ENCODE peak calls at places on chromosomes 4 and X, in seven cellular contexts. U, A, F, B, X, Z and L are unnamed samples.

GRCh38 chr4:8538703-8539567 is 41.3 kb upstream of the GPR78 start:
- DNase-seq in X (peak; percentile 18), F (peak; percentile 23), A (no peak), Z (peak; percentile 38), B (peak; percentile 68), U (peak; percentile 96), L (no peak)

GRCh38 chrX:150012647-150013046 is 74.4 kb upstream of the EOLA2 start:
- DNase-seq in X (peak; percentile 18), B (no peak), U (no peak), F (no peak), A (no peak), Z (no peak), L (no peak)

GRCh38 chr4:173860079-173860478 is 330.1 kb upstream of the HAND2 start:
- DNase-seq in X (no peak), F (no peak), B (no peak), Z (no peak), A (no peak), U (no peak), L (no peak)

GRCh38 chrX:118780915-118781314 is 42.7 kb upstream of the ZCCHC12 start:
- DNase-seq in X (peak; percentile 78), F (peak; percentile 45), B (no peak), Z (no peak), U (peak; percentile 20), A (no peak), L (no peak)

GRCh38 chrX:38484607-38485498 is 76.5 kb upstream of the TSPAN7 start:
- DNase-seq in Z (no peak), A (no peak), U (no peak), B (no peak), X (no peak), F (no peak), L (no peak)

GRCh38 chr4:113901994-113902787 is 77.3 kb downstream of the ARSJ start:
- DNase-seq in U (peak; percentile 23), F (no peak), B (peak; percentile 70), Z (peak; percentile 64), A (peak; percentile 80), X (no peak), L (no peak)

GRCh38 chr4:8015512-8015911 is 75.9 kb upstream of the AFAP1 start:
- DNase-seq in B (no peak), A (no peak), F (no peak), Z (no peak), X (peak; percentile 16), U (peak; percentile 15), L (no peak)

GRCh38 chr4:147799986-147800555 is 68.2 kb downstream of the ARHGAP10 start:
- DNase-seq in B (no peak), U (no peak), X (no peak), Z (no peak), F (no peak), A (peak; percentile 24), L (no peak)

GRCh38 chr4:16659120-16659519 is 239.3 kb downstream of the LDB2 start:
- DNase-seq in X (no peak), B (no peak), Z (no peak), A (no peak), U (no peak), F (peak; percentile 28), L (no peak)

GRCh38 chr4:186068581-186069402 is at the start of gene TLR3:
- DNase-seq in A (peak; percentile 30), X (peak; percentile 56), U (peak; percentile 20), F (peak; percentile 54), B (no peak), Z (no peak), L (no peak)

GRCh38 chr4:182231080-182231479 is 12.1 kb upstream of the TENM3 start:
- DNase-seq in A (no peak), B (no peak), X (no peak), F (no peak), U (no peak), Z (no peak), L (no peak)

GRCh38 chrX:117972681-117973080 is 143.9 kb downstream of the KLHL13 start:
- DNase-seq in X (no peak), B (no peak), F (no peak), Z (no peak), U (no peak), A (no peak), L (peak; percentile 39)

GRCh38 chrX:1351981-1352714 is 15.6 kb downstream of the IL3RA start:
- DNase-seq in Z (no peak), X (no peak), A (no peak), B (no peak), U (no peak), F (no peak), L (no peak)

GRCh38 chrX:118497180-118497814 is 1.7 kb downstream of the DOCK11 start:
- DNase-seq in Z (no peak), F (no peak), A (peak; percentile 5), U (no peak), X (no peak), B (no peak), L (no peak)

GRCh38 chr4:86403575-86403974 is 43.7 kb upstream of the MAPK10 start:
- DNase-seq in U (no peak), A (no peak), F (no peak), X (no peak), B (no peak), Z (no peak), L (peak; percentile 55)

GRCh38 chr4:18733956-18734872 is 712.7 kb upstream of the LCORL start:
- DNase-seq in X (no peak), F (peak; percentile 20), U (no peak), B (no peak), Z (no peak), A (no peak), L (no peak)

GRCh38 chr4:48565362-48566083 is 75.5 kb downstream of the ZAR1 start:
- DNase-seq in F (no peak), X (no peak), A (no peak), U (no peak), Z (no peak), B (no peak), L (no peak)

GRCh38 chrX:68989456-68989855 is 160.6 kb downstream of the EFNB1 start:
- DNase-seq in X (no peak), F (no peak), Z (no peak), U (no peak), A (no peak), B (no peak), L (no peak)

GRCh38 chrX:295136-295535 is 14.0 kb downstream of the PLCXD1 start:
- DNase-seq in Z (no peak), A (no peak), U (no peak), F (no peak), B (peak; percentile 10), X (no peak), L (no peak)

GRCh38 chr4:174406416-174406815 is 115.9 kb downstream of the HPGD start:
- DNase-seq in X (peak; percentile 44), U (no peak), Z (no peak), B (no peak), A (no peak), F (no peak), L (no peak)

GRCh38 chrX:151537572-151537971 is 25.9 kb upstream of the PASD1 start:
- DNase-seq in A (no peak), Z (no peak), B (no peak), U (no peak), F (no peak), X (no peak), L (no peak)

GRCh38 chr4:99815597-99816011 is 1.0 kb upstream of the DAPP1 start:
- DNase-seq in B (peak; percentile 69), Z (peak; percentile 51), F (no peak), X (peak; percentile 10), U (peak; percentile 98), A (peak; percentile 87), L (no peak)

GRCh38 chrX:110847334-110847733 is 51.7 kb upstream of the CHRDL1 start:
- DNase-seq in B (no peak), A (peak; percentile 41), U (peak; percentile 78), X (peak; percentile 66), Z (no peak), F (peak; percentile 71), L (peak; percentile 43)

GRCh38 chr4:145279122-145279960 is 99.0 kb upstream of the OTUD4 start:
- DNase-seq in F (peak; percentile 63), A (no peak), X (peak; percentile 78), Z (no peak), U (peak; percentile 77), B (no peak), L (no peak)

GRCh38 chr4:127967141-127967775 is 2.1 kb downstream of the ABHD18 start:
- DNase-seq in B (no peak), U (no peak), F (peak; percentile 13), A (no peak), Z (no peak), X (no peak), L (no peak)

GRCh38 chrX:118627084-118627758 is 100.2 kb upstream of the IL13RA1 start:
- DNase-seq in B (no peak), F (no peak), A (no peak), U (peak; percentile 60), Z (no peak), X (no peak), L (no peak)

GRCh38 chr4:103375278-103375677 is 177.1 kb upstream of the CENPE start:
- DNase-seq in F (peak; percentile 2), B (no peak), X (peak; percentile 23), U (peak; percentile 49), Z (no peak), A (no peak), L (no peak)

GRCh38 chrX:129361566-129361965 is 161.7 kb downstream of the SMARCA1 start:
- DNase-seq in B (no peak), Z (no peak), A (no peak), X (no peak), F (no peak), U (no peak), L (no peak)

GRCh38 chr4:178395798-178396197 is 953.6 kb upstream of the AGA start:
- DNase-seq in X (no peak), F (no peak), A (peak; percentile 39), B (no peak), U (peak; percentile 29), Z (no peak), L (peak; percentile 78)
- TF ChIP-seq CTCF in X (no peak), F (no peak), A (no peak), B (no peak), U (peak; percentile 68), Z (no peak), L (peak; percentile 76)

GRCh38 chrX:40652664-40653063 is 5.3 kb upstream of the CXorf38 start:
- DNase-seq in X (no peak), B (no peak), F (no peak), U (no peak), A (no peak), Z (no peak), L (no peak)
- H3K36me3 ChIP-seq in X (peaks cover 3% of the 10 kb centered on the region), B (peaks cover 28% of the 10 kb centered on the region), F (no peaks in the 10 kb centered on the region), U (peaks cover 15% of the 10 kb centered on the region), A (peaks cover 3% of the 10 kb centered on the region), Z (no peaks in the 10 kb centered on the region), L (peaks cover 33% of the 10 kb centered on the region)

GRCh38 chr4:1250527-1250812 is 1.5 kb upstream of the CTBP1 start:
- DNase-seq in A (no peak), F (no peak), U (no peak), B (no peak), X (no peak), Z (no peak), L (no peak)
- H3K9me3 ChIP-seq in A (no peaks in the 10 kb centered on the region), F (no peaks in the 10 kb centered on the region), U (no peaks in the 10 kb centered on the region), B (peaks cover 10% of the 10 kb centered on the region), X (no peaks in the 10 kb centered on the region), Z (no peaks in the 10 kb centered on the region), L (peaks cover 51% of the 10 kb centered on the region)

DNA sequence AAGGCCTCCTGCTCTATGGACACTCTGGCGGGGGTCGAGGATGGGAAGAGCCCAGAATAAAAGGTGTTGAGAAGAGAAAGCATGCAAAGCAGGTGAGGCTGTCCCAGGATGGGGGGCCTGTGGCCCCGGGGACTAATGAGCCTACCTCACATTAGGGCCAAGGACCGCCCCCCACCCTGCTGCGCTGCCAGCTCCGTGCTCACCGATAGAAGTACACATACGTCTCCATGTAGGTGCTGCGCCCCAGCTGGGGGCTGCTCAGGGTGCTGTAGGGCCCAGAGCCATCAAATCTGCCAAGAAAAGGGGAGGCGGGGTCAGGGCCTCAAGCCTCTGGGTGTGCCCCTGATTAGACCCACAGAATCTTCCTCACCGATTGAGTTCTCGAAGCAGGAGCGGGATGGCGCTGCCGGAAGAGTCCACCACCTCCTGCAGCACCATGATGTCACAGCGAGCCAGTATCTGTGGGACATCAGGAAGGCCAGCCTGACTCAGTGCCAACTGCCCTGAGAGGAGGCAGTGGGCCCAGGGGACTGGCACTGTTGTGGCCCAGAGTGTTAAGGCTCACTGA is 4.3 kb downstream of the DNASE1L1 start:
- DNase-seq in X (no peak), Z (no peak), B (no peak), U (no peak), A (no peak), F (no peak), L (peak; percentile 29)
- TF ChIP-seq CTCF in X (no peak), Z (no peak), B (no peak), U (no peak), A (no peak), F (no peak), L (no peak)